ENCODE peak calls at places on chromosomes 7 and 10, in six cellular contexts. F is hepatocyte, B is HCEC 1CT, X is B cell, E is cerebellar cortex, U is GM03348. S is an unnamed sample.

GRCh38 chr7:66668677-66669076 is 40.0 kb downstream of the KCTD7 start:
- DNase-seq in X (no peak), B (no peak), E (no peak), F (no peak), U (no peak), S (no peak)

GRCh38 chr10:35635576-35635975 is 6.5 kb downstream of the FZD8 start:
- DNase-seq in U (peak), E (peak), X (peak), B (peak), F (peak), S (peak)

GRCh38 chr7:16416289-16417282 is 4.8 kb downstream of the CRPPA start:
- DNase-seq in X (no peak), B (peak), F (no peak), E (no peak), U (peak), S (peak)

GRCh38 chr7:926061-927030 is 28.1 kb downstream of the ADAP1 start:
- DNase-seq in B (no peak), E (no peak), F (peak), X (no peak), U (no peak), S (no peak)

GRCh38 chr7:157936976-157937375 is 600.2 kb downstream of the DNAJB6 start:
- DNase-seq in B (no peak), U (no peak), E (no peak), F (no peak), X (no peak), S (no peak)

GRCh38 chr10:5532231-5532605 is 7.5 kb downstream of the CALML3 start:
- DNase-seq in E (no peak), X (no peak), F (no peak), U (no peak), B (no peak), S (no peak)

GRCh38 chr10:5576780-5577472 is 52.2 kb downstream of the CALML3 start:
- DNase-seq in F (no peak), U (no peak), B (no peak), X (no peak), E (no peak), S (no peak)

GRCh38 chr7:43764039-43764789 is 5.7 kb downstream of the BLVRA start:
- DNase-seq in E (no peak), F (peak), B (no peak), U (no peak), X (peak), S (no peak)

GRCh38 chr7:132461043-132461592 is 115.2 kb downstream of the PLXNA4 start:
- DNase-seq in E (no peak), X (no peak), B (no peak), F (no peak), U (no peak), S (no peak)

GRCh38 chr7:2472744-2473143 is 3.5 kb downstream of the GRIFIN start:
- DNase-seq in F (no peak), U (no peak), E (no peak), X (no peak), B (no peak), S (no peak)

GRCh38 chr10:110522365-110522988 is 24.8 kb downstream of the DUSP5 start:
- DNase-seq in E (no peak), F (no peak), U (no peak), B (no peak), X (no peak), S (peak)

GRCh38 chr7:99791021-99791420 is 7.0 kb upstream of the CYP3A4 start:
- DNase-seq in F (no peak), X (no peak), U (no peak), B (peak), E (no peak), S (peak)